ENCODE peak calls at places on chromosome 13, in four cellular contexts. M, X, I and F are unnamed samples.

GRCh38 chr13:49935171-49936084 is 712 bp downstream of the SPRYD7 start:
- DNase-seq in M (peak; percentile 33), X (peak; percentile 4), I (peak; percentile 9), F (peak; percentile 14)

GRCh38 chr13:26308836-26309235 is 54.9 kb downstream of the CDK8 start:
- DNase-seq in M (no peak), X (no peak), I (no peak), F (no peak)

GRCh38 chr13:40318366-40318765 is 348.1 kb downstream of the FOXO1 start:
- DNase-seq in M (no peak), X (peak; percentile 70), I (no peak), F (no peak)

GRCh38 chr13:23087884-23088283 is 92.9 kb upstream of the SGCG start:
- DNase-seq in M (peak; percentile 64), X (no peak), I (no peak), F (no peak)

GRCh38 chr13:107296804-107297203 is 728.9 kb upstream of the ARGLU1 start:
- DNase-seq in M (no peak), X (no peak), I (no peak), F (no peak)

GRCh38 chr13:97364031-97364430 is 69.9 kb upstream of the RAP2A start:
- DNase-seq in M (no peak), X (no peak), I (no peak), F (no peak)

GRCh38 chr13:27264181-27264580 is 6.4 kb upstream of the RASL11A start:
- DNase-seq in M (no peak), X (no peak), I (no peak), F (no peak)

GRCh38 chr13:52924241-52925148 is 76.1 kb upstream of the PCDH8 start:
- DNase-seq in M (no peak), X (no peak), I (no peak), F (no peak)

GRCh38 chr13:20703785-20704458 is 423 bp downstream of the IL17D start:
- DNase-seq in M (peak; percentile 81), X (peak; percentile 83), I (peak; percentile 67), F (peak; percentile 61)

GRCh38 chr13:87666826-87667225 is 4.3 kb upstream of the SLITRK5 start:
- DNase-seq in M (no peak), X (peak; percentile 43), I (no peak), F (no peak)

GRCh38 chr13:99812611-99813010 is 159.0 kb downstream of the ZIC5 start:
- DNase-seq in M (no peak), X (no peak), I (no peak), F (no peak)

GRCh38 chr13:27370305-27370853 is 54.0 kb upstream of the GTF3A start:
- DNase-seq in M (no peak), X (no peak), I (no peak), F (no peak)

GRCh38 chr13:41652735-41653361 is 195.5 kb downstream of the RGCC start:
- DNase-seq in M (peak; percentile 29), X (peak; percentile 5), I (peak; percentile 15), F (peak; percentile 33)

GRCh38 chr13:85366759-85367417 is 432.3 kb downstream of the SLITRK6 start:
- DNase-seq in M (no peak), X (no peak), I (no peak), F (no peak)

GRCh38 chr13:28655566-28655965 is 3.4 kb upstream of the POMP start:
- DNase-seq in M (no peak), X (no peak), I (no peak), F (no peak)

GRCh38 chr13:23799945-23800344 is 89.3 kb downstream of the MIPEP start:
- DNase-seq in M (no peak), X (no peak), I (no peak), F (no peak)

GRCh38 chr13:102772042-102772425 is 1.6 kb downstream of the TEX30 start:
- DNase-seq in M (no peak), X (no peak), I (no peak), F (no peak)

GRCh38 chr13:44932171-44932849 is 57.0 kb downstream of the NUFIP1 start:
- DNase-seq in M (no peak), X (no peak), I (no peak), F (no peak)

GRCh38 chr13:109483369-109483768 is 303.0 kb downstream of the IRS2 start:
- DNase-seq in M (no peak), X (no peak), I (no peak), F (no peak)

GRCh38 chr13:93183302-93183701 is 43.3 kb upstream of the GPC6 start:
- DNase-seq in M (no peak), X (no peak), I (no peak), F (no peak)

GRCh38 chr13:23375007-23375971 is 58.2 kb downstream of the SACS start:
- DNase-seq in M (peak; percentile 97), X (peak; percentile 85), I (peak; percentile 93), F (peak; percentile 97)

GRCh38 chr13:59643239-59643865 is 520.4 kb downstream of the DIAPH3 start:
- DNase-seq in M (no peak), X (no peak), I (no peak), F (no peak)

GRCh38 chr13:23850134-23850533 is 39.1 kb downstream of the MIPEP start:
- DNase-seq in M (no peak), X (no peak), I (no peak), F (no peak)

GRCh38 chr13:75870397-75870801 is 234.3 kb downstream of the LMO7 start:
- DNase-seq in M (peak; percentile 52), X (peak; percentile 5), I (peak; percentile 5), F (no peak)

GRCh38 chr13:59447031-59447430 is 716.7 kb downstream of the DIAPH3 start:
- DNase-seq in M (no peak), X (no peak), I (no peak), F (no peak)